ENCODE peak calls at places on chromosomes 2 and 18, in five cellular contexts. B is activated naive CD4-positive, alpha-beta T cell treated with anti-CD3 and anti-CD28 coated beads for 36 hours; Y is HTR-8/SVneo; L is IMR-90; T is activated B cell treated with CpG ODN at 0.5 μM for 24 hours. U is an unnamed sample.
A peak's percentile ranks its signal among the peaks of the same experiment; 100 is the strongest.

GRCh38 chr18:63444567-63444966 is 22.3 kb upstream of the VPS4B start:
- DNase-seq in B (no peak), Y (no peak), L (peak; percentile 72), T (no peak), U (peak; percentile 76)

GRCh38 chr2:45874324-45874723 is 222.8 kb downstream of the PRKCE start:
- DNase-seq in B (no peak), Y (no peak), L (no peak), T (no peak), U (no peak)

GRCh38 chr2:205879362-205879761 is 197.1 kb downstream of the NRP2 start:
- DNase-seq in B (no peak), Y (no peak), L (no peak), T (no peak), U (peak; percentile 15)

GRCh38 chr2:178734518-178734917 is 72.7 kb downstream of the TTN start:
- DNase-seq in B (no peak), Y (no peak), L (no peak), T (no peak), U (no peak)

GRCh38 chr2:85706604-85707296 is 12.6 kb downstream of the GNLY start:
- DNase-seq in B (no peak), Y (no peak), L (no peak), T (no peak), U (no peak)

GRCh38 chr2:178008636-178009289 is 63.8 kb downstream of the PDE11A start:
- DNase-seq in B (no peak), Y (no peak), L (peak; percentile 65), T (no peak), U (peak; percentile 82)

GRCh38 chr18:13412901-13413300 is 194.3 kb downstream of the LDLRAD4 start:
- DNase-seq in B (no peak), Y (no peak), L (no peak), T (no peak), U (no peak)

GRCh38 chr2:114464961-114465706 is 22.7 kb downstream of the DPP10 start:
- DNase-seq in B (no peak), Y (no peak), L (no peak), T (no peak), U (no peak)

GRCh38 chr2:237434916-237435315 is 21.0 kb upstream of the COL6A3 start:
- DNase-seq in B (peak; percentile 90), Y (peak; percentile 49), L (peak; percentile 75), T (no peak), U (peak; percentile 81)

GRCh38 chr2:98623657-98624056 is 15.3 kb downstream of the UNC50 start:
- DNase-seq in B (no peak), Y (no peak), L (peak; percentile 37), T (no peak), U (no peak)